ENCODE peak calls at places on chromosome 13, in seven cellular contexts. J is pancreas; R is aorta; L is CD4-positive, alpha-beta T cell; C is astrocyte; I is gastrocnemius medialis; G is A549. T is an unnamed sample.

GRCh38 chr13:40388617-40389016 is 277.8 kb downstream of the FOXO1 start:
- DNase-seq in J (no peak), R (peak; percentile 64), L (peak; percentile 84), C (peak; percentile 41), I (no peak), G (no peak), T (no peak)

GRCh38 chr13:63741029-63741813 is 2325.6 kb upstream of the PCDH20 start:
- DNase-seq in J (peak; percentile 12), R (no peak), L (no peak), C (no peak), I (no peak), G (no peak), T (no peak)

GRCh38 chr13:99275093-99275469 is 16.9 kb upstream of the GPR18 start:
- DNase-seq in J (no peak), R (no peak), L (peak; percentile 35), C (peak; percentile 89), I (no peak), G (no peak), T (no peak)

GRCh38 chr13:50069255-50069654 is 54.0 kb downstream of the KCNRG start:
- DNase-seq in J (no peak), R (no peak), L (no peak), C (no peak), I (no peak), G (no peak), T (no peak)

GRCh38 chr13:38385152-38385891 is 35.7 kb downstream of the UFM1 start:
- DNase-seq in J (no peak), R (no peak), L (no peak), C (no peak), I (no peak), G (no peak), T (no peak)

GRCh38 chr13:34046457-34046856 is 228.5 kb downstream of the RFC3 start:
- DNase-seq in J (no peak), R (no peak), L (no peak), C (peak; percentile 32), I (no peak), G (no peak), T (no peak)

GRCh38 chr13:27168870-27169525 is 2.6 kb downstream of the USP12 start:
- DNase-seq in J (no peak), R (no peak), L (no peak), C (no peak), I (no peak), G (no peak), T (no peak)

GRCh38 chr13:26719356-26719945 is 41.1 kb downstream of the GPR12 start:
- DNase-seq in J (no peak), R (no peak), L (no peak), C (no peak), I (no peak), G (no peak), T (no peak)

GRCh38 chr13:112986470-112986869 is 17.5 kb downstream of the MCF2L start:
- DNase-seq in J (no peak), R (no peak), L (no peak), C (no peak), I (no peak), G (no peak), T (peak; percentile 67)

GRCh38 chr13:55307909-55308308 is 1832.8 kb upstream of the PRR20A start:
- DNase-seq in J (no peak), R (no peak), L (no peak), C (no peak), I (no peak), G (no peak), T (no peak)

GRCh38 chr13:65217459-65217858 is 2012.7 kb downstream of the PCDH9 start:
- DNase-seq in J (no peak), R (no peak), L (no peak), C (no peak), I (no peak), G (no peak), T (no peak)

GRCh38 chr13:97977376-97977705 is 23.9 kb downstream of the IPO5 start:
- DNase-seq in J (no peak), R (no peak), L (no peak), C (no peak), I (no peak), G (no peak), T (no peak)

GRCh38 chr13:97977982-97978381 is 24.5 kb downstream of the IPO5 start:
- DNase-seq in J (no peak), R (no peak), L (no peak), C (no peak), I (no peak), G (no peak), T (no peak)

GRCh38 chr13:97976551-97977375 is 23.3 kb downstream of the IPO5 start:
- DNase-seq in J (peak; percentile 56), R (peak; percentile 47), L (no peak), C (no peak), I (no peak), G (no peak), T (no peak)

GRCh38 chr13:97979556-97979955 is 26.1 kb downstream of the IPO5 start:
- DNase-seq in J (no peak), R (no peak), L (no peak), C (no peak), I (no peak), G (no peak), T (no peak)

DNA sequence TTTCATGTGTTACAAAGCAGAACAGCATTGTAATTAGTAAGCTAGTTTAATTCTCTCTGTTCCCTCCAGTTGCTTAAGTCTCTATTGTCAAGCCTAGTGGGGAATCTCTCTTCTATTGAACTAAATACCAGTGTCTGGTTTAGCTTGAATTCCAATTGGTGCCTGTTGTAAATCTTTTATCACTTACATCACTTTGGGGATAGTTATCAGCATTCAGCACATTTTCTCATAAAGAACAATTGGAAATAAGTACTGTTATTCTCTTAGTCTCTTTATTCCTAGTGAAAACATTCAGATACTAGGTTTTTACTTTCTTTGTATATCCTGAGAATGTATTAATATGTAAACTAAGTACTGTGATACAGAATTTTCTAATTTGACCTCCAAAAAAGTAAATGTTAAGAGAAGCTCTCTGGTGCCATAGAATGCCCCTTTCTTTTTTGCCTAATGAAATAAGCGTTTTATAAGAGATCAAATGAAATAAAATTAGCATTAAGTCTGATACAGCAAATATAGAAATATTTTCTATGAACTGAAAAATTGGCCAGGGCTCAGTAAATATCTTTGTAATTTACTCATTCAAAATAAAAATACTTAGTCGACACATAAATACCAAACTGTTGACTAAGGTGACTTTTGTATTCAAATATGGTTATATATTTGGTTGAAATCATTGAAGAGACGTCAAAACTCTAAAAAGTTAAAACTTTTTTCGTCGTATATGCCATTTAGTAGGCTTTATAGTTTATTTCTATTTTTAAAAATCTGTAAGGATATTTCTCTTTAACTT is 25.4 kb downstream of the IPO5 start:
- DNase-seq in J (no peak), R (no peak), L (no peak), C (peak; percentile 22), I (no peak), G (no peak), T (no peak)
- H3K27ac ChIP-seq in J (no peak overlapping the region), R (no peak overlapping the region), L (no peak overlapping the region), C (peak overlapping the region; percentile 92), I (no peak overlapping the region), G (no peak overlapping the region), T (no peak overlapping the region)

DNA sequence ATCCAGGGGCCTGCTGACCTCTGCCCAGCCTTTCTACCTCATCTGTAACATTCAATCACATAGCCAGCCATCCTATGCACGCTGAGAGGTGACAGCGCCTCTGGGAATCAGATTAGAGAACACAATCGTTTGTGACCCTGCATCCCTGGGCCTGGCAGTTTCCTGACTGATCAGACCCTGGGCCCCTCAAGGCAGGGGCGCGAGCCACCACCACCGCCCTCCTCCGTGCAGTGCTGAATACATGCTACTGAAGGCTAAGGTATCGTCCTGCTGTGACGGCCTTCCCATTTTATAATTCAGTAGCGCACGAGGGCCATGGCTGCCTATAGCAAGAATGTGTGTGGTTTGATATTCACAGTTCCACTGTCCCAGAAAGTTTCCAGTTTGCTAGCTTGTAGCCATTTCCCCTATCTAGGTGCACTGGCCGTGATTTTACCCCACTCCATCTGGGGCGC is 1.2 kb downstream of the TMTC4 start:
- DNase-seq in J (no peak), R (no peak), L (no peak), C (no peak), I (no peak), G (no peak), T (no peak)
- H3K27ac ChIP-seq in J (peak overlapping the region; percentile 57), R (no peak overlapping the region), L (no peak overlapping the region), C (peak overlapping the region; percentile 75), I (peak overlapping the region; percentile 71), G (peak overlapping the region; percentile 98), T (peak overlapping the region; percentile 82)

DNA sequence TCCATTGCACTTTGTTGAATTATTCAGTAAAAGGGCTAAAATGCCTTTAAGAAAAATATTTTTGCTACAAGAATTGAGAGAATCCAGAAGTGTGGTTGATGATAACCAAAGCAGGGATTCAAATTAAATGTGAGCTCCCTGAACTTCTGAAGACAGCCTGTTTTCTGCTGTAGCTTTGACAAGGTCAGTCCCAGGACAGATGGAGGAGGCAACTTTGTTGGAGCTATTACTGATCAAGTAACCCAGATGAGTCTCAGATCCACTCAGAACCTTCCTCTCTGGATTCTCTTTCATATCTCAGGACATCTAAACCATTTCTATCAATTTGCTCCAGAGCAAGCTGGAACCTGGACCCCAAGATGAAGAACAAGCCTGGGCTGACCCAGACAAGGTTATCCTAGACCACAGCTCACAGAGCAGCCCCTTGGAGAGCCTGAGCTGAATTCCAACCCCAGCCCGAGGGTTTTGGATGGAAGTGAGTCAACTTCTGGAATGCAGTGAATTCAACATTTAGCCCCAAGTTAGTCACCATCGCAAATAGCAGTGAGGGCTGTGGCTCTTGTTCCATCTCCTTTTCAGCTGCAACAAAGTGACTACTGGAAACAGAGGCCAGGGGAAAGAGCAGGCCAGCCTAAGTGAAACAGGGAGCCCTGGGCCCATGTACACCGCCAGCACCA is 137.8 kb upstream of the TSC22D1 start:
- DNase-seq in J (no peak), R (peak; percentile 70), L (no peak), C (peak; percentile 98), I (no peak), G (peak; percentile 50), T (no peak)
- H3K27ac ChIP-seq in J (no peak overlapping the region), R (peak overlapping the region; percentile 100), L (no peak overlapping the region), C (peak overlapping the region; percentile 92), I (no peak overlapping the region), G (peak overlapping the region; percentile 92), T (peak overlapping the region; percentile 34)

GRCh38 chr13:20716951-20717350 is 13.5 kb downstream of the IL17D start:
- DNase-seq in J (no peak), R (no peak), L (no peak), C (no peak), I (peak; percentile 76), G (no peak), T (no peak)

GRCh38 chr13:20714563-20715339 is 11.3 kb downstream of the IL17D start:
- DNase-seq in J (no peak), R (peak; percentile 80), L (no peak), C (peak; percentile 77), I (no peak), G (no peak), T (peak; percentile 64)

GRCh38 chr13:20713751-20714150 is 10.3 kb downstream of the IL17D start:
- DNase-seq in J (no peak), R (peak; percentile 76), L (no peak), C (peak; percentile 53), I (no peak), G (no peak), T (no peak)

GRCh38 chr13:20714161-20714560 is 10.7 kb downstream of the IL17D start:
- DNase-seq in J (no peak), R (no peak), L (no peak), C (peak; percentile 50), I (no peak), G (no peak), T (no peak)

DNA sequence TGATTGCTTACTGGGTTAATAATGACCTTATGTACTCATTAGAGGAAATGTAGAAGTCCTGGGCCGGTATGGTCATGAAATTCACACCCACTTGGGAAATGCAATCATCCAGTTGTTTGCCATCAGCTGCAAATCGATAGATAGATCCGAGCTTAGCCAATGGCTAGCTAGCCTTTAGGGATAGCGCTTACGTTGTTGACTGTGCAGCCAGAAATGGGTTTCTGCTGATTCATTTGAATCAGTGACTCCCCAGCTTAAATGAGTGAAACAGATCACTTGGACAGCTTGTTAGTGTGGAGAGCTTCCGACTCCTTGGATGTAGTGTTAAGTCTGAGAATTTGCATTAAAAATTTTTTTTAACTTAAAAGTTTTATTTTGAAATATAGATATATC is 11.8 kb downstream of the IL17D start:
- DNase-seq in J (no peak), R (no peak), L (no peak), C (no peak), I (no peak), G (no peak), T (no peak)
- H3K27ac ChIP-seq in J (no peak overlapping the region), R (no peak overlapping the region), L (no peak overlapping the region), C (no peak overlapping the region), I (peak overlapping the region; percentile 88), G (no peak overlapping the region), T (no peak overlapping the region)